ENCODE peak calls at places on chromosome 9, in eight cellular contexts. One of them, this sample, is unnamed.

GRCh38 chr9:15246688-15247087 is 60.3 kb downstream of the TTC39B start:
- DNase-seq in foreskin keratinocyte: peak
- DNase-seq in neural crest cell: no peak
- DNase-seq in hypothalamus: no peak
- DNase-seq in kidney glomerular epithelial cell: peak
- DNase-seq in MG63: peak
- DNase-seq in brain microvascular endothelial cell: peak
- DNase-seq in heart right ventricle: no peak
- DNase-seq in this sample: no peak

GRCh38 chr9:23493219-23493618 is 332.8 kb downstream of the ELAVL2 start:
- DNase-seq in heart right ventricle: no peak
- DNase-seq in neural crest cell: no peak
- DNase-seq in MG63: no peak
- DNase-seq in kidney glomerular epithelial cell: no peak
- DNase-seq in foreskin keratinocyte: no peak
- DNase-seq in brain microvascular endothelial cell: no peak
- DNase-seq in hypothalamus: no peak
- DNase-seq in this sample: no peak

GRCh38 chr9:23663946-23664345 is 162.1 kb downstream of the ELAVL2 start:
- DNase-seq in kidney glomerular epithelial cell: no peak
- DNase-seq in heart right ventricle: no peak
- DNase-seq in neural crest cell: no peak
- DNase-seq in foreskin keratinocyte: no peak
- DNase-seq in hypothalamus: no peak
- DNase-seq in MG63: no peak
- DNase-seq in brain microvascular endothelial cell: no peak
- DNase-seq in this sample: no peak

GRCh38 chr9:34047864-34048729 is 590 bp downstream of the UBAP2 start:
- DNase-seq in MG63: peak
- DNase-seq in kidney glomerular epithelial cell: no peak
- DNase-seq in foreskin keratinocyte: peak
- DNase-seq in heart right ventricle: peak
- DNase-seq in brain microvascular endothelial cell: no peak
- DNase-seq in hypothalamus: no peak
- DNase-seq in neural crest cell: peak
- DNase-seq in this sample: peak

GRCh38 chr9:126942369-126942768 is 27.8 kb downstream of the RALGPS1 start:
- DNase-seq in kidney glomerular epithelial cell: no peak
- DNase-seq in neural crest cell: no peak
- DNase-seq in hypothalamus: no peak
- DNase-seq in heart right ventricle: no peak
- DNase-seq in MG63: no peak
- DNase-seq in brain microvascular endothelial cell: no peak
- DNase-seq in foreskin keratinocyte: no peak
- DNase-seq in this sample: no peak

GRCh38 chr9:115335441-115335840 is 217.5 kb upstream of the TNC start:
- DNase-seq in foreskin keratinocyte: no peak
- DNase-seq in hypothalamus: no peak
- DNase-seq in MG63: no peak
- DNase-seq in heart right ventricle: no peak
- DNase-seq in neural crest cell: no peak
- DNase-seq in brain microvascular endothelial cell: no peak
- DNase-seq in kidney glomerular epithelial cell: no peak
- DNase-seq in this sample: no peak

GRCh38 chr9:134501266-134502181 is 140.1 kb upstream of the COL5A1 start:
- DNase-seq in kidney glomerular epithelial cell: no peak
- DNase-seq in brain microvascular endothelial cell: no peak
- DNase-seq in foreskin keratinocyte: peak
- DNase-seq in MG63: no peak
- DNase-seq in neural crest cell: no peak
- DNase-seq in heart right ventricle: no peak
- DNase-seq in hypothalamus: no peak
- DNase-seq in this sample: no peak

GRCh38 chr9:133619791-133620190 is 10.6 kb upstream of the FAM163B start:
- DNase-seq in foreskin keratinocyte: no peak
- DNase-seq in MG63: no peak
- DNase-seq in hypothalamus: no peak
- DNase-seq in neural crest cell: no peak
- DNase-seq in brain microvascular endothelial cell: no peak
- DNase-seq in heart right ventricle: no peak
- DNase-seq in kidney glomerular epithelial cell: no peak
- DNase-seq in this sample: no peak

GRCh38 chr9:121773954-121774714 is 122.7 kb downstream of the DAB2IP start:
- DNase-seq in foreskin keratinocyte: no peak
- DNase-seq in brain microvascular endothelial cell: no peak
- DNase-seq in neural crest cell: no peak
- DNase-seq in kidney glomerular epithelial cell: no peak
- DNase-seq in hypothalamus: no peak
- DNase-seq in MG63: no peak
- DNase-seq in heart right ventricle: no peak
- DNase-seq in this sample: no peak

GRCh38 chr9:114737118-114737517 is 55.1 kb upstream of the TEX48 start:
- DNase-seq in kidney glomerular epithelial cell: no peak
- DNase-seq in brain microvascular endothelial cell: no peak
- DNase-seq in foreskin keratinocyte: no peak
- DNase-seq in neural crest cell: no peak
- DNase-seq in MG63: no peak
- DNase-seq in heart right ventricle: no peak
- DNase-seq in hypothalamus: no peak
- DNase-seq in this sample: no peak

GRCh38 chr9:2024888-2025781 is 10.0 kb downstream of the SMARCA2 start:
- DNase-seq in MG63: no peak
- DNase-seq in kidney glomerular epithelial cell: no peak
- DNase-seq in brain microvascular endothelial cell: no peak
- DNase-seq in heart right ventricle: no peak
- DNase-seq in hypothalamus: no peak
- DNase-seq in foreskin keratinocyte: no peak
- DNase-seq in neural crest cell: no peak
- DNase-seq in this sample: no peak

GRCh38 chr9:98075332-98075805 is 18.8 kb downstream of the NANS start:
- DNase-seq in neural crest cell: no peak
- DNase-seq in foreskin keratinocyte: peak
- DNase-seq in hypothalamus: no peak
- DNase-seq in kidney glomerular epithelial cell: no peak
- DNase-seq in heart right ventricle: no peak
- DNase-seq in brain microvascular endothelial cell: peak
- DNase-seq in MG63: peak
- DNase-seq in this sample: peak

GRCh38 chr9:102569436-102569835 is 425.7 kb upstream of the CYLC2 start:
- DNase-seq in MG63: no peak
- DNase-seq in foreskin keratinocyte: no peak
- DNase-seq in kidney glomerular epithelial cell: no peak
- DNase-seq in heart right ventricle: no peak
- DNase-seq in neural crest cell: no peak
- DNase-seq in hypothalamus: no peak
- DNase-seq in brain microvascular endothelial cell: no peak
- DNase-seq in this sample: no peak

GRCh38 chr9:134593756-134594375 is 47.7 kb upstream of the COL5A1 start:
- DNase-seq in foreskin keratinocyte: no peak
- DNase-seq in brain microvascular endothelial cell: no peak
- DNase-seq in heart right ventricle: no peak
- DNase-seq in kidney glomerular epithelial cell: no peak
- DNase-seq in neural crest cell: no peak
- DNase-seq in hypothalamus: no peak
- DNase-seq in MG63: no peak
- DNase-seq in this sample: no peak

GRCh38 chr9:88280816-88281382 is 107.3 kb upstream of the SPIN1 start:
- DNase-seq in kidney glomerular epithelial cell: no peak
- DNase-seq in brain microvascular endothelial cell: peak
- DNase-seq in neural crest cell: peak
- DNase-seq in MG63: no peak
- DNase-seq in foreskin keratinocyte: no peak
- DNase-seq in heart right ventricle: no peak
- DNase-seq in hypothalamus: no peak
- DNase-seq in this sample: peak

GRCh38 chr9:111805841-111806241 is 11.1 kb upstream of the SHOC1 start:
- DNase-seq in MG63: no peak
- DNase-seq in foreskin keratinocyte: peak
- DNase-seq in hypothalamus: no peak
- DNase-seq in brain microvascular endothelial cell: peak
- DNase-seq in heart right ventricle: no peak
- DNase-seq in kidney glomerular epithelial cell: no peak
- DNase-seq in neural crest cell: no peak
- DNase-seq in this sample: peak

GRCh38 chr9:5949103-5949699 is 58.5 kb downstream of the MLANA start:
- DNase-seq in kidney glomerular epithelial cell: peak
- DNase-seq in MG63: peak
- DNase-seq in heart right ventricle: no peak
- DNase-seq in foreskin keratinocyte: peak
- DNase-seq in brain microvascular endothelial cell: no peak
- DNase-seq in hypothalamus: no peak
- DNase-seq in neural crest cell: no peak
- DNase-seq in this sample: no peak

GRCh38 chr9:121556580-121556979 is 56.9 kb upstream of the GGTA1 start:
- DNase-seq in foreskin keratinocyte: peak
- DNase-seq in kidney glomerular epithelial cell: peak
- DNase-seq in neural crest cell: no peak
- DNase-seq in heart right ventricle: peak
- DNase-seq in MG63: peak
- DNase-seq in brain microvascular endothelial cell: peak
- DNase-seq in hypothalamus: no peak
- DNase-seq in this sample: peak

GRCh38 chr9:97853844-97854695 is 1.0 kb downstream of the FOXE1 start:
- DNase-seq in heart right ventricle: no peak
- DNase-seq in brain microvascular endothelial cell: no peak
- DNase-seq in hypothalamus: no peak
- DNase-seq in MG63: peak
- DNase-seq in kidney glomerular epithelial cell: peak
- DNase-seq in foreskin keratinocyte: peak
- DNase-seq in neural crest cell: no peak
- DNase-seq in this sample: no peak

GRCh38 chr9:38342532-38342931 is 50.0 kb upstream of the ALDH1B1 start:
- DNase-seq in heart right ventricle: no peak
- DNase-seq in brain microvascular endothelial cell: no peak
- DNase-seq in neural crest cell: no peak
- DNase-seq in kidney glomerular epithelial cell: no peak
- DNase-seq in hypothalamus: no peak
- DNase-seq in foreskin keratinocyte: no peak
- DNase-seq in MG63: no peak
- DNase-seq in this sample: no peak

GRCh38 chr9:85349046-85349445 is 392.7 kb downstream of the AGTPBP1 start:
- DNase-seq in brain microvascular endothelial cell: no peak
- DNase-seq in foreskin keratinocyte: no peak
- DNase-seq in hypothalamus: no peak
- DNase-seq in heart right ventricle: no peak
- DNase-seq in neural crest cell: no peak
- DNase-seq in kidney glomerular epithelial cell: no peak
- DNase-seq in MG63: no peak
- DNase-seq in this sample: no peak

GRCh38 chr9:126523621-126524111 is 90.1 kb upstream of the LMX1B start:
- DNase-seq in foreskin keratinocyte: no peak
- DNase-seq in kidney glomerular epithelial cell: no peak
- DNase-seq in neural crest cell: no peak
- DNase-seq in brain microvascular endothelial cell: no peak
- DNase-seq in MG63: no peak
- DNase-seq in heart right ventricle: no peak
- DNase-seq in hypothalamus: no peak
- DNase-seq in this sample: no peak

GRCh38 chr9:4573176-4573575 is 82.9 kb downstream of the SLC1A1 start:
- DNase-seq in foreskin keratinocyte: no peak
- DNase-seq in heart right ventricle: no peak
- DNase-seq in kidney glomerular epithelial cell: no peak
- DNase-seq in MG63: no peak
- DNase-seq in hypothalamus: no peak
- DNase-seq in neural crest cell: no peak
- DNase-seq in brain microvascular endothelial cell: no peak
- DNase-seq in this sample: no peak

GRCh38 chr9:5326893-5327548 is 12.7 kb downstream of the RLN1 start:
- DNase-seq in neural crest cell: peak
- DNase-seq in kidney glomerular epithelial cell: no peak
- DNase-seq in foreskin keratinocyte: no peak
- DNase-seq in MG63: no peak
- DNase-seq in brain microvascular endothelial cell: no peak
- DNase-seq in heart right ventricle: no peak
- DNase-seq in hypothalamus: no peak
- DNase-seq in this sample: no peak

GRCh38 chr9:90658783-90659182 is 16.2 kb upstream of the DIRAS2 start:
- DNase-seq in neural crest cell: no peak
- DNase-seq in MG63: no peak
- DNase-seq in kidney glomerular epithelial cell: no peak
- DNase-seq in brain microvascular endothelial cell: no peak
- DNase-seq in hypothalamus: no peak
- DNase-seq in heart right ventricle: no peak
- DNase-seq in foreskin keratinocyte: no peak
- DNase-seq in this sample: no peak

GRCh38 chr9:92508018-92508417 is 25.7 kb upstream of the ASPN start:
- DNase-seq in MG63: no peak
- DNase-seq in kidney glomerular epithelial cell: no peak
- DNase-seq in heart right ventricle: no peak
- DNase-seq in brain microvascular endothelial cell: no peak
- DNase-seq in hypothalamus: no peak
- DNase-seq in foreskin keratinocyte: no peak
- DNase-seq in neural crest cell: no peak
- DNase-seq in this sample: no peak

GRCh38 chr9:125401317-125401716 is 139.7 kb downstream of the GAPVD1 start:
- DNase-seq in foreskin keratinocyte: no peak
- DNase-seq in MG63: no peak
- DNase-seq in hypothalamus: no peak
- DNase-seq in kidney glomerular epithelial cell: no peak
- DNase-seq in neural crest cell: no peak
- DNase-seq in brain microvascular endothelial cell: no peak
- DNase-seq in heart right ventricle: no peak
- DNase-seq in this sample: no peak

GRCh38 chr9:26245072-26245471 is 566.8 kb upstream of the TUSC1 start:
- DNase-seq in brain microvascular endothelial cell: no peak
- DNase-seq in neural crest cell: no peak
- DNase-seq in MG63: no peak
- DNase-seq in heart right ventricle: no peak
- DNase-seq in kidney glomerular epithelial cell: peak
- DNase-seq in foreskin keratinocyte: no peak
- DNase-seq in hypothalamus: no peak
- DNase-seq in this sample: no peak

This sample was measured in T47D.